ENCODE peak calls at places on chromosomes 4 and X, in six cellular contexts. U is left lung, Y is PC-9, C is left ventricle myocardium inferior, K is spleen, G is cardiac muscle cell. E is an unnamed sample.

GRCh38 chrX:138939038-138939437 is 227.5 kb upstream of the FGF13 start:
- DNase-seq in C (no peak), U (no peak), K (no peak), G (no peak), Y (no peak), E (no peak)

GRCh38 chr4:180828455-180829018 is 1414.7 kb upstream of the TENM3 start:
- DNase-seq in U (no peak), C (no peak), K (no peak), G (peak; percentile 86), Y (no peak), E (no peak)

GRCh38 chr4:10106421-10107039 is 10.1 kb downstream of the WDR1 start:
- DNase-seq in Y (peak; percentile 93), K (no peak), G (peak; percentile 95), U (peak; percentile 76), C (no peak), E (no peak)

GRCh38 chr4:3421470-3421869 is 20.3 kb upstream of the HGFAC start:
- DNase-seq in K (peak; percentile 51), C (no peak), G (no peak), Y (no peak), U (peak; percentile 74), E (peak; percentile 52)

GRCh38 chr4:15420642-15421041 is 7.2 kb upstream of the C1QTNF7 start:
- DNase-seq in Y (no peak), G (peak; percentile 77), C (no peak), U (no peak), K (no peak), E (no peak)

GRCh38 chr4:117334451-117335188 is 249.2 kb upstream of the TRAM1L1 start:
- DNase-seq in G (no peak), U (no peak), C (no peak), Y (no peak), K (no peak), E (no peak)

GRCh38 chrX:109974906-109975655 is 27.8 kb upstream of the TMEM164 start:
- DNase-seq in Y (no peak), G (peak; percentile 21), K (no peak), U (no peak), C (no peak), E (no peak)

GRCh38 chr4:105909699-105910340 is 14.5 kb downstream of the NPNT start:
- DNase-seq in U (no peak), C (no peak), Y (peak; percentile 58), K (no peak), G (no peak), E (no peak)

GRCh38 chr4:5500165-5500564 is 208.2 kb downstream of the EVC2 start:
- DNase-seq in Y (no peak), G (peak; percentile 11), C (no peak), U (no peak), K (no peak), E (no peak)

GRCh38 chrX:130216312-130216711 is 44.5 kb downstream of the RAB33A start:
- DNase-seq in C (no peak), K (no peak), U (no peak), G (no peak), Y (no peak), E (no peak)

GRCh38 chr4:140094701-140095420 is 59.1 kb downstream of the MAML3 start:
- DNase-seq in U (peak; percentile 89), K (peak; percentile 91), C (peak; percentile 57), G (no peak), Y (no peak), E (peak; percentile 85)

GRCh38 chrX:153832732-153833131 is 2.4 kb upstream of the PDZD4 start:
- DNase-seq in G (no peak), C (no peak), K (no peak), U (no peak), Y (no peak), E (no peak)

GRCh38 chr4:168999836-169000235 is 10.2 kb downstream of the CBR4 start:
- DNase-seq in G (no peak), K (no peak), C (no peak), Y (no peak), U (no peak), E (no peak)

GRCh38 chr4:159334461-159334860 is 231.6 kb downstream of the RAPGEF2 start:
- DNase-seq in K (no peak), C (no peak), G (no peak), U (no peak), Y (no peak), E (no peak)

GRCh38 chr4:5568931-5569330 is 139.4 kb downstream of the EVC2 start:
- DNase-seq in G (no peak), K (no peak), U (no peak), Y (no peak), C (no peak), E (no peak)

GRCh38 chr4:156496797-156497196 is 474.8 kb downstream of the PDGFC start:
- DNase-seq in U (no peak), C (no peak), Y (no peak), K (no peak), G (no peak), E (no peak)

GRCh38 chr4:88514557-88515511 is 8.7 kb downstream of the PYURF start:
- DNase-seq in G (no peak), U (no peak), Y (no peak), C (no peak), K (no peak), E (no peak)

GRCh38 chr4:40264995-40265909 is 68.4 kb downstream of the RHOH start:
- DNase-seq in Y (no peak), K (peak; percentile 82), G (no peak), C (peak; percentile 23), U (no peak), E (no peak)

GRCh38 chr4:90071289-90072235 is 55.6 kb upstream of the CCSER1 start:
- DNase-seq in K (no peak), U (no peak), Y (no peak), C (no peak), G (no peak), E (no peak)

GRCh38 chr4:146957252-146957651 is 11.6 kb upstream of the TTC29 start:
- DNase-seq in C (no peak), U (no peak), G (peak; percentile 13), Y (no peak), K (no peak), E (no peak)

GRCh38 chr4:83751336-83751949 is 215.5 kb downstream of the GPAT3 start:
- DNase-seq in Y (peak; percentile 54), U (no peak), G (no peak), K (no peak), C (no peak), E (no peak)

GRCh38 chr4:100690812-100691211 is 173.0 kb upstream of the EMCN start:
- DNase-seq in G (no peak), K (no peak), C (no peak), U (no peak), Y (no peak), E (no peak)

GRCh38 chr4:100694467-100694866 is 176.6 kb upstream of the EMCN start:
- DNase-seq in K (no peak), Y (no peak), C (no peak), G (no peak), U (no peak), E (no peak)

GRCh38 chr4:100695039-100695654 is 177.3 kb upstream of the EMCN start:
- DNase-seq in C (no peak), Y (no peak), U (no peak), G (no peak), K (no peak), E (no peak)

GRCh38 chr4:100696531-100696930 is 178.7 kb upstream of the EMCN start:
- DNase-seq in G (peak; percentile 6), U (no peak), Y (no peak), K (no peak), C (no peak), E (no peak)

GRCh38 chr4:100695871-100696270 is 178.0 kb upstream of the EMCN start:
- DNase-seq in Y (no peak), U (no peak), C (no peak), K (no peak), G (no peak), E (no peak)
- H3K4me1 ChIP-seq in Y (no peaks in the 10 kb centered on the region), U (no peaks in the 10 kb centered on the region), C (peaks cover 9% of the 10 kb centered on the region), K (no peaks in the 10 kb centered on the region), G (peaks cover 11% of the 10 kb centered on the region), E (no peaks in the 10 kb centered on the region)

GRCh38 chr4:155208258-155209054 is at the start of gene NPY2R:
- DNase-seq in U (peak; percentile 71), K (peak; percentile 69), Y (no peak), G (no peak), C (no peak), E (peak; percentile 58)
- TF ChIP-seq CTCF in U (no peak), K (no peak), Y (no peak), G (no peak), C (no peak), E (no peak)

DNA sequence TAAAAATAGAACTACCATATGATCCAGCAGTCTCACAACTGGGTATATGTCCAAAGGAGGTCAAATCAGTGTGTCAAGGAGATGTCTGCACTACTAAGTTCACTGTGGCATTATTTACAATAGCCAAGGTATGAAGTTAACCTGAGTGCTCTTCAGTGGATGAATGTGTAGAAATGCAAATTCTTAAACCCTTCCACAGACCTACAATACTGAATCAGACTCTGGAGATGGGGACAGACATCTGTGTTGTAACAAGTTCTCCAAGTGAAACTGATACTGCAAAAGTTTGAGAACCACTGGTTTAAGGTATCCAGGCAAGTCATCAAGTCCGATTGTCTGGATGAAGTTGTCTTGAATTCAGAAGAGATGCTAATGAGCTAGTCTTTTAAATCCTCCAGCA is 38.5 kb downstream of the SMAD1 start:
- DNase-seq in Y (no peak), C (no peak), G (no peak), K (no peak), U (no peak), E (no peak)
- H3K4me1 ChIP-seq in Y (no peaks in the 10 kb centered on the region), C (peaks cover 44% of the 10 kb centered on the region), G (peaks cover 9% of the 10 kb centered on the region), K (peaks cover 17% of the 10 kb centered on the region), U (peaks cover 2% of the 10 kb centered on the region), E (no peaks in the 10 kb centered on the region)

GRCh38 chr4:8474856-8475255 is 34.3 kb downstream of the TRMT44 start:
- DNase-seq in G (no peak), Y (no peak), C (no peak), U (no peak), K (peak; percentile 44), E (no peak)

GRCh38 chr4:8472689-8473197 is 32.2 kb downstream of the TRMT44 start:
- DNase-seq in Y (peak; percentile 78), G (peak; percentile 97), K (no peak), U (no peak), C (no peak), E (no peak)

GRCh38 chr4:8473920-8474590 is 33.5 kb downstream of the TRMT44 start:
- DNase-seq in G (peak; percentile 11), C (no peak), U (no peak), K (no peak), Y (no peak), E (no peak)

GRCh38 chr4:8472166-8472688 is 31.6 kb downstream of the TRMT44 start:
- DNase-seq in K (no peak), G (no peak), U (no peak), Y (no peak), C (no peak), E (no peak)

DNA sequence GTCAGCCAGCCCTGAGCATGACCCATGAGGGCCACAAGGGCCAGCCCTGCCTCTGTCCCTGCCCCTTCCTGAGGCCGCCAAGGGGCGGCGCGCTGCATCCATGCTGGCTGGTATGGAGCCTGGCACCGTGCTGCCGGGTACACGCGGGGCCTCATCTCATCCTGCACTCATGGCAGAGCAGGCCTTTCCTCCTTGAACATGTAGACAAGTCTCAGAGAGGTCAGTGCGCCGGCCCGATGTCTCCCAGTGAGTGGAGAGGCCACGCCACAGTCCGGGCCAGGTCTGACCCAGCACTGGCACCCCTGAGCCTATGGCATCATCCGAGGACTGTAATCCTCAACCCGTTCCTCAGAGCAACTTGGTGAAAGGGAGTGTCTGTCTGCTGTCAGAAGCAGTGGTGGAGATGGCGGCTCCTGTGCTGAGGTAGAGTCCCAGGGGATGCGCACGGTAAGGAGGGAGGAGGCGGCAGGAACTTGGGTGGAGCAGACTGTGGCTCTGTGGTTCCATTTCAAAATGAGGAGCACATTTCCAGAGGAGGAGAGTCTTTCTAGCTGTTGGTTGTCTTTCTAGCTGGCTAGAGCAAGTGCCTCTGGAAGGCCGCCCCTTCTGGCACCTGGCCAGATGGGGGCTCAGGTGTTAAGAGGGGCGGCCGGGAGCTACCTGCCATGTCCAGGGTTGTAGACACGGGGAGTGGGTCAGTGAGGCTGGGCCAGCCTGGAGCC is 32.8 kb downstream of the TRMT44 start:
- DNase-seq in Y (no peak), C (no peak), K (no peak), U (peak; percentile 79), G (no peak), E (no peak)
- TF ChIP-seq CTCF in Y (no peak), C (no peak), K (no peak), U (no peak), G (peak; percentile 28), E (no peak)

E was measured in upper lobe of right lung.